ENCODE peak calls at places on chromosomes 16 and 17, in four cellular contexts. K is posterior cingulate gyrus; G is activated T-helper 9 cell treated with anti-CD3 and anti-CD28 coated beads, Interleukin-2, amount 50 U/mL, for 16 hours; P is stimulated activated CD8-positive, alpha-beta memory T cell treated with anti-CD3 and anti-CD28 coated beads, Interleukin-7, amount 100 ng/mL, for 1 hour. H is an unnamed sample.
A peak's percentile ranks its signal among the peaks of the same experiment; 100 is the strongest.

GRCh38 chr16:2783581-2784375 is 3.6 kb downstream of the PRSS33 start:
- DNase-seq in G (no peak), P (no peak), K (no peak), H (peak; percentile 51)

GRCh38 chr17:38469875-38470274 is 41.6 kb downstream of the ARHGAP23 start:
- DNase-seq in G (no peak), K (no peak), P (no peak), H (no peak)

GRCh38 chr17:410674-411401 is 58.2 kb upstream of the RPH3AL start:
- DNase-seq in P (no peak), G (no peak), K (no peak), H (no peak)

GRCh38 chr16:24976971-24977672 is 38.0 kb downstream of the ARHGAP17 start:
- DNase-seq in P (no peak), K (no peak), G (no peak), H (no peak)

GRCh38 chr16:89572042-89572441 is 3.5 kb upstream of the CPNE7 start:
- DNase-seq in G (no peak), P (no peak), K (no peak), H (no peak)

GRCh38 chr16:5393070-5393469 is 295.5 kb upstream of the EEF2KMT start:
- DNase-seq in G (no peak), P (no peak), K (peak; percentile 30), H (no peak)

GRCh38 chr16:2333772-2334379 is 6.7 kb downstream of the ABCA3 start:
- DNase-seq in K (no peak), P (no peak), G (no peak), H (no peak)

GRCh38 chr16:78108451-78108850 is 9.0 kb downstream of the WWOX start:
- DNase-seq in G (no peak), P (no peak), K (no peak), H (no peak)

GRCh38 chr16:48365030-48365600 is 20.1 kb downstream of the SIAH1 start:
- DNase-seq in P (no peak), G (no peak), K (no peak), H (no peak)

H was measured in posterior vena cava.